ENCODE peak calls at places on chromosomes 3 and 15, in eight cellular contexts. M is IMR-90, V is neural crest cell, C is tibial nerve, Q is Calu3, J is neural progenitor cell, D is testis, R is endothelial cell. Y is an unnamed sample.

GRCh38 chr3:192339214-192339613 is 388.1 kb downstream of the FGF12 start:
- DNase-seq in R (no peak), Q (no peak), C (no peak), D (no peak), J (peak; percentile 30), V (no peak), M (no peak), Y (no peak)

GRCh38 chr3:111519193-111519592 is 22.8 kb upstream of the CD96 start:
- DNase-seq in D (no peak), R (no peak), Q (no peak), V (no peak), C (no peak), J (peak; percentile 12), M (no peak), Y (no peak)

GRCh38 chr3:196599734-196600128 is 31.3 kb downstream of the FBXO45 start:
- DNase-seq in D (no peak), C (no peak), J (no peak), V (no peak), R (no peak), M (peak; percentile 12), Q (no peak), Y (no peak)

GRCh38 chr3:32147509-32147908 is 41.1 kb downstream of the GPD1L start:
- DNase-seq in Q (no peak), V (no peak), M (peak; percentile 18), R (no peak), C (no peak), J (no peak), D (no peak), Y (no peak)

GRCh38 chr3:5221701-5222100 is 34.2 kb downstream of the EDEM1 start:
- DNase-seq in R (no peak), V (no peak), J (no peak), Q (no peak), M (no peak), D (no peak), C (no peak), Y (no peak)

GRCh38 chr3:183455064-183455463 is 26.6 kb upstream of the MCF2L2 start:
- DNase-seq in V (no peak), R (no peak), J (no peak), Q (no peak), D (no peak), C (no peak), M (peak; percentile 57), Y (no peak)

GRCh38 chr15:52153900-52154895 is 37.0 kb downstream of the GNB5 start:
- DNase-seq in M (no peak), V (no peak), D (no peak), Q (no peak), J (no peak), C (no peak), R (no peak), Y (no peak)

GRCh38 chr3:43025423-43025822 is 46.3 kb downstream of the GASK1A start:
- DNase-seq in Q (no peak), R (no peak), D (no peak), C (no peak), V (no peak), J (peak; percentile 52), M (no peak), Y (no peak)

GRCh38 chr15:25233766-25234350 is 205.0 kb downstream of the UBE3A start:
- DNase-seq in V (no peak), R (no peak), C (no peak), Q (no peak), D (no peak), M (no peak), J (no peak), Y (no peak)

GRCh38 chr3:120461416-120461815 is 10.6 kb upstream of the FSTL1 start:
- DNase-seq in C (no peak), J (no peak), Q (no peak), M (peak; percentile 56), V (no peak), R (no peak), D (no peak), Y (no peak)

GRCh38 chr3:45974686-45975085 is 20.9 kb downstream of the FYCO1 start:
- DNase-seq in V (no peak), J (no peak), C (no peak), R (no peak), D (no peak), Q (no peak), M (no peak), Y (no peak)

GRCh38 chr3:50238549-50239026 is 2.6 kb downstream of the GNAI2 start:
- DNase-seq in M (no peak), D (peak; percentile 90), V (no peak), C (peak; percentile 74), J (no peak), R (no peak), Q (peak; percentile 78), Y (no peak)

GRCh38 chr3:180306691-180307090 is 270.0 kb upstream of the PEX5L start:
- DNase-seq in D (no peak), Q (peak; percentile 60), J (no peak), V (no peak), C (no peak), R (no peak), M (peak; percentile 25), Y (no peak)

GRCh38 chr15:58444658-58445332 is 13.0 kb downstream of the LIPC start:
- DNase-seq in C (no peak), R (no peak), V (no peak), M (no peak), Q (no peak), D (no peak), J (no peak), Y (no peak)

DNA sequence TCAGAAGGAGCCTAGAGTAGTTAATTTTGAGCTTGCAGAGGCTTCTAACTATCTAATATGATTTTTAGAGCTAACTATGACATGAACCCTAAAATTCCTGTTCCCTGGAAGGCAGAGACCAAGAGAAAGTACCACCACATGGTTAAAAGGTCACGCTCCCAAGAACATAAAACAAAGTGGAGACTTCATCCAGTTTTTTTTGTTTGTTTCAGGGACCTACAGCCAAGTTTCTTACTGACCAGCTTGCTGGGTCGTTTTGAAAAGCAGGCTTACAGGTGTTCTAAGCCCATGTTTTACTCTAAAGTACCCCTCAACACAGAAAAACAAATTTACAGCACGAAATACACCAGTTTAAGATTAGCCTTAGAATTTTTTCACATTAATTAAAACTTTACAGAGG is 39.6 kb upstream of the SKIL start:
- DNase-seq in V (no peak), J (no peak), M (no peak), Q (no peak), C (no peak), D (no peak), R (no peak), Y (no peak)
- TF ChIP-seq CTCF in V (no peak), J (no peak), M (no peak), Q (no peak), C (no peak), D (no peak), R (no peak), Y (no peak)

GRCh38 chr3:197940745-197941384 is 9.1 kb upstream of the RPL35A start:
- DNase-seq in J (no peak), D (no peak), M (no peak), R (no peak), C (no peak), Q (no peak), V (no peak), Y (no peak)

DNA sequence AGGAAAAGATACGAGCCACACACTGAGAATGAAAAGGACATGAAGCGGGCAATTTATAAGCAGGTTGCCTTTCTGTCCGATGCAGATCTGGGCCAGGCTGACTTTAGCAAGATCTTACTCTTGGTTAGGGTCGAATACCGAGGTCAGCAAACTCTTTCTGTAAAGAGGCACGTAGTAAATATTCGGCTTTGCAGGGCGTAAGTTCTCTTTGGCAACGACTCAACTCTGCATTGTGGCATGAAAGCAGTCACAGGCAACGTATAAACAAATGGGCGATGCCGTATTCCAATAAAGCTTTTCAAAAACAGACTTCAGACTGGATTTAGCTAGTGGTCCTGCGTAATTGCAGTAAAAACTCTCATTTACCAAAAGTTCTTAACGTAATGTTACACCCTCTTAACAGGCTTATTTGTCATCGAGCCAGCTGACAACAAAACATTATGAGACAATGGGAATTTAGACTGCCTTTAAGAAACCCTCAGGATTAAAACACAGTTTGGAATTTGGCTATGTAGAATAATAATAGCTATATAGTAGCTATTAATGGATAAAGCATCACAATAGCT is 13.1 kb upstream of the RPL35A start:
- DNase-seq in D (no peak), M (peak; percentile 39), V (no peak), Q (no peak), R (no peak), C (no peak), J (peak; percentile 19), Y (no peak)
- TF ChIP-seq CTCF in D (no peak), M (no peak), V (no peak), Q (no peak), R (no peak), C (no peak), J (no peak), Y (no peak)

GRCh38 chr15:41116116-41116871 is at the start of gene INO80:
- DNase-seq in Q (peak; percentile 91), C (peak; percentile 97), J (peak; percentile 98), V (peak; percentile 95), D (peak; percentile 99), M (peak; percentile 99), R (peak; percentile 96), Y (peak; percentile 97)

GRCh38 chr15:41116872-41117242 is 777 bp upstream of the INO80 start:
- DNase-seq in C (no peak), V (no peak), M (no peak), J (no peak), Q (no peak), R (no peak), D (no peak), Y (no peak)

GRCh38 chr15:41115652-41116115 is 396 bp downstream of the INO80 start:
- DNase-seq in C (peak; percentile 29), V (no peak), M (peak; percentile 48), Q (peak; percentile 40), J (peak; percentile 79), D (peak; percentile 81), R (peak; percentile 38), Y (no peak)

GRCh38 chr15:41115088-41115651 is 910 bp downstream of the INO80 start:
- DNase-seq in J (peak; percentile 80), Q (no peak), C (no peak), M (peak; percentile 35), R (peak; percentile 4), V (no peak), D (no peak), Y (no peak)
- TF ChIP-seq CTCF in J (peak; percentile 31), Q (no peak), C (no peak), M (peak; percentile 22), R (no peak), V (peak; percentile 29), D (no peak), Y (peak; percentile 50)

DNA sequence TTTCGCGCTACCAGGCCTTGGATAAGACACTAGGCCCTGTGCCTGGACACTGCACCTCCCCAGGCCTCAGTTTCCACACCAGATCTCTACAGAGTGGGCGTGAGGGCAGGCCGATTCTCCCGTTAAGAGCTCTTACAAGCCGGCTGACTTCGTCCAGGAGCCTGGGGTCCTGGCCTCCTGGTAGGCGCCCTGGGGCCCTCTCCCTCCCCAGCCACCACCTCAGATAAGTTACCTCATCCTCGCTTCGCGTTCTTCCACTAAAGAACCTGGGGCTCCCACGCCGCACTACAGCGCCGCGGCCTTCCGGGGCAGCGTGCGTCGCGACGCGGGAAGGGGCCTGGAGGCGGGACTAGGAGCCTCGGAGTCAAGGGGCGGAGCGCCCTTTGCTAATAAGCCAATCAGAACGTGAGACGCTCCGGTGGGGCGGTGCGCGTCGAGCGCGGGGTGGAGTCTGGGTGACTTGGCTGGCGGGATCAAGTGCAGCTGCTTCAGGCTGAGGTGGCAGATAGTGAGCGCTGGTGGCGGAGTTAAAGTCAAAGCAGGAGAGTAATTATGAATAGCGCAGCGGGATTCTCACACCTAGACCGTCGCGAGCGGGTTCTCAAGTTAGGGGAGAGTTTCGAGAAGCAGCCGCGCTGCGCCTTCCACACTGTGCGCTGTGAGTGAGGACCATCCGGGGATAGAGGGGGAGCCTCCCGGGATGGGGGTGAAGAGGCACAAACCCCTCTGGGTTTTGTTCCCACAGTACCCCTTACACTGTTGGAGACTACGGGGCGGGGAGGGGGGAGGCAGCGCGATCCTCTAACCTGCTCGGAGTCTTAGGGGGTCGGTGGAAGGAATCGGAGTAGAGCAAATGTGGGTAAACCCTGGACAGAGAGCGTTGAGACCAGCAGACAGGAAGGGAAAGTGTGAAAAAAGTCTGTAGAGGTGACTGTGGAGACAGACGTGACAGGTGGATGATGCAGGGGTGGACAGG is at the start of the genes EAF2 and IQCB1:
- DNase-seq in C (peak; percentile 88), V (peak; percentile 90), Q (peak; percentile 94), D (peak; percentile 98), R (peak; percentile 93), M (peak; percentile 94), J (peak; percentile 97), Y (peak; percentile 92)
- TF ChIP-seq CTCF in C (no peak), V (no peak), Q (no peak), D (no peak), R (no peak), M (peak; percentile 6), J (peak; percentile 9), Y (no peak)